ENCODE peak calls at places on chromosomes 6 and 20, in five cellular contexts. P is RWPE2, N is PC-9, U is AG10803, E is MM.1S. B is an unnamed sample.

GRCh38 chr6:167152858-167153257 is 4.9 kb downstream of the GPR31 start:
- DNase-seq in P (no peak), U (no peak), E (peak), N (no peak), B (peak)

GRCh38 chr6:13355969-13356368 is 27.6 kb upstream of the TBC1D7 start:
- DNase-seq in P (no peak), E (peak), U (no peak), N (no peak), B (peak)

GRCh38 chr6:18510644-18511033 is 123.5 kb downstream of the RNF144B start:
- DNase-seq in E (no peak), U (no peak), N (no peak), P (no peak), B (no peak)

GRCh38 chr20:5482791-5483190 is 166.0 kb upstream of the PROKR2 start:
- DNase-seq in N (no peak), P (no peak), E (no peak), U (no peak), B (no peak)

GRCh38 chr6:71406871-71407860 is 118.6 kb downstream of the OGFRL1 start:
- DNase-seq in E (no peak), N (peak), P (no peak), U (no peak), B (no peak)

GRCh38 chr6:20559924-20560551 is 25.8 kb downstream of the CDKAL1 start:
- DNase-seq in N (no peak), E (no peak), P (no peak), U (peak), B (no peak)

GRCh38 chr20:41005361-41005729 is 23.3 kb upstream of the TOP1 start:
- DNase-seq in E (no peak), N (peak), P (peak), U (peak), B (no peak)

GRCh38 chr20:25051386-25052155 is 6.4 kb downstream of the ACSS1 start:
- DNase-seq in P (peak), E (no peak), N (no peak), U (no peak), B (no peak)

GRCh38 chr6:133179483-133179882 is 61.7 kb upstream of the EYA4 start:
- DNase-seq in E (no peak), P (no peak), N (no peak), U (no peak), B (no peak)

GRCh38 chr20:50721881-50722281 is 9.5 kb upstream of the PARD6B start:
- DNase-seq in P (peak), U (peak), E (no peak), N (no peak), B (no peak)

GRCh38 chr6:65191412-65191811 is 515.6 kb downstream of the EYS start:
- DNase-seq in E (no peak), N (no peak), U (no peak), P (no peak), B (no peak)

GRCh38 chr6:113995632-113996031 is 24.7 kb upstream of the HDAC2 start:
- DNase-seq in E (no peak), U (peak), P (peak), N (peak), B (no peak)

GRCh38 chr6:44237021-44237812 is 9.7 kb upstream of the HSP90AB1 start:
- DNase-seq in P (peak), E (peak), U (peak), N (peak), B (no peak)

GRCh38 chr6:116217069-116217468 is 36.8 kb downstream of the TSPYL4 start:
- DNase-seq in U (peak), P (no peak), N (no peak), E (peak), B (no peak)

GRCh38 chr6:169520104-169520503 is 181.7 kb downstream of the WDR27 start:
- DNase-seq in P (no peak), N (no peak), U (peak), E (no peak), B (no peak)

GRCh38 chr6:149452062-149452939 is 32.5 kb downstream of the ZC3H12D start:
- DNase-seq in P (no peak), N (no peak), U (no peak), E (no peak), B (no peak)

GRCh38 chr20:37328149-37328945 is 17.6 kb upstream of the SRC start:
- DNase-seq in N (no peak), U (no peak), P (peak), E (no peak), B (no peak)

GRCh38 chr6:43669922-43670622 is 17.5 kb downstream of the MRPS18A start:
- DNase-seq in N (peak), E (peak), P (no peak), U (no peak), B (no peak)

GRCh38 chr20:8005575-8006366 is 13.8 kb downstream of the TMX4 start:
- DNase-seq in N (no peak), U (no peak), E (no peak), P (no peak), B (no peak)

GRCh38 chr6:30044630-30045029 is 16.4 kb upstream of the POLR1H start:
- DNase-seq in N (no peak), E (no peak), U (peak), P (no peak), B (no peak)

GRCh38 chr6:46815130-46815529 is 21.9 kb downstream of the MEP1A start:
- DNase-seq in E (no peak), U (no peak), N (peak), P (peak), B (no peak)

GRCh38 chr6:107550241-107550840 is 60.4 kb downstream of the SOBP start:
- DNase-seq in E (no peak), N (no peak), U (no peak), P (no peak), B (no peak)

GRCh38 chr6:158387578-158387977 is 75.3 kb downstream of the TULP4 start:
- DNase-seq in N (no peak), E (no peak), P (no peak), U (no peak), B (no peak)

GRCh38 chr6:158388727-158389126 is 76.5 kb downstream of the TULP4 start:
- DNase-seq in E (no peak), P (no peak), N (no peak), U (no peak), B (no peak)

GRCh38 chr6:158384671-158385110 is 72.4 kb downstream of the TULP4 start:
- DNase-seq in U (no peak), E (no peak), P (no peak), N (no peak), B (no peak)

GRCh38 chr6:158389188-158389919 is 77.1 kb downstream of the TULP4 start:
- DNase-seq in E (no peak), U (no peak), N (no peak), P (no peak), B (no peak)

DNA sequence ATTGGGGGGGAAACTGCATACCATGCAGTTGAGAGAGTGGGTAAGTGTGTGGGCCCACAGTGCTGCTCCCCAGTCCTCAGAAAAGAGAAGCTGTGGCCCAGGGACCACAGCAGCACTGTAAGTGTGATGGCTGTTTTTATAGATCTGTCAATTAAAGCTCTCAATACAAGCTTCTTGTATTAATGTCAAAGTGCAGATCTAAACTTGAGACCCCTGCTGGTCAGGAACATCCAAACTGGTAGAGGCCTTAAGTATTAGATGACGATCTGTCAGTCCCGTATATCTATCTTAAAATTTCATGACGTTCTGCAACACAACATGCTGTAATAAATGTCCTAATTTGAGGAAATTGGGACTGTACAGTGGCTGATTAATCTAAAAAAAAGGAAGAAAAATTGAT is 74.8 kb downstream of the TULP4 start:
- DNase-seq in N (no peak), U (no peak), P (no peak), E (no peak), B (no peak)
- TF ChIP-seq CTCF in N (no peak), U (no peak), P (peak), E (no peak), B (no peak)

GRCh38 chr6:16180696-16181428 is 52.0 kb downstream of the MYLIP start:
- DNase-seq in N (no peak), E (no peak), U (no peak), P (no peak), B (no peak)

GRCh38 chr6:16184129-16184528 is 54.3 kb upstream of the GMPR start:
- DNase-seq in E (peak), P (no peak), N (peak), U (peak), B (peak)

GRCh38 chr6:16179970-16180431 is 51.1 kb downstream of the MYLIP start:
- DNase-seq in N (no peak), E (no peak), U (no peak), P (no peak), B (no peak)

GRCh38 chr6:16182428-16182827 is 53.5 kb downstream of the MYLIP start:
- DNase-seq in E (no peak), N (no peak), P (no peak), U (no peak), B (no peak)

DNA sequence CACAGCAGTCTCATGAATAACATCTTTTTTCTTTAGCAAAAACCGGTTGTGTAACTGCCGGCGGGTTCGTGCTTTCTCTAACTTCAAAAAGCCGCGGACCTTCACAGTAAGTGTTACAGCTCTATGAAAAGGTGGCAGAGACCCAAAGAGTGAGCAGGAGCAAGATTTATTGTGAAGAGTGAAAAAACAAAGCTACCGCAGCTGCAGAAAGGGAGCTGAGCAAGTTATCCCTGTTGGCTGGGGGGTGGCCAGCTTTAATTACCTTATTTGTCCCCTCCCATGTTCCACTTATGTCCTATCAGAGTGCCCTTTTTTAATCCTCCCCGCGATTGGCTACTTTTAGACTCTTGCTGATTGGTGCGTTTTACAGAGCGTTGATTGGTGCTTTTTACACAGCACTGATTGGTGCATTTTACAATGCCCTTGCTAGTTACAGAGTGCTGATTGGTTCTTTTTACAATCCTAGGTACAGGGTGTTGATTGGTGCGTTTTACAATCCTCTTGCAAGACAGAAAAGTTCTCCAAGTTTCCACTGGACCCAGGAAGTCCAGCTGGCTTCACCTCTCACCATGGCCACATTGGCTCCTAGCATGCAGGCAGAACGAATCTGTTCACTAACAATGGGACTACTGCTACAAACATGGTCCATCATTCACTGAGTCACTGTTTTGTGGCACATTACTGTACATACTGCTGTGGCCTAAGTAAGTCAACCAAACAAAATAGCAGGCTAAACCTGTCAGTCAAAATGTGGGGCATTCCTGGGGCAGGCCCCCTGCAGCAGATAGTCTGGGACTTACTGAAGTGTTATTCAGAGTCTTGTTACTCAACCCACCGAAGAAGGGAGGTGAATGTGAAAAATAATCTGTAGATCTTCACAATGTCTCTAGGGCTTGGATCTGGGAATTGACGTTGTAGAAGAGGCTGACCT is 52.8 kb downstream of the MYLIP start:
- DNase-seq in N (no peak), E (no peak), P (no peak), U (no peak), B (no peak)
- H3K4me3 ChIP-seq in N (no peak), E (no peak), P (no peak), U (no peak), B (no peak)

GRCh38 chr20:56504373-56505005 is 20.1 kb upstream of the FAM209A start:
- DNase-seq in N (no peak), U (no peak), P (peak), E (no peak), B (no peak)
- TF ChIP-seq CTCF in N (peak), U (peak), P (peak), E (peak), B (peak)

GRCh38 chr6:26342106-26342999 is 22.6 kb upstream of the BTN3A2 start:
- DNase-seq in P (no peak), N (no peak), E (peak), U (peak), B (no peak)
- H3K4me3 ChIP-seq in P (peak), N (no peak), E (peak), U (no peak), B (peak)

B was measured in GM12864.